ENCODE peak calls at places on chromosomes 5 and 9, in eight cellular contexts. One of them, this sample, is unnamed.

GRCh38 chr5:77563475-77563874 is 71.4 kb upstream of the WDR41 start:
- DNase-seq in activated naive CD8-positive, alpha-beta T cell treated with anti-CD3 and anti-CD28 coated beads, Interleukin-2, amount 50 U/mL, for 16 hours: no peak
- DNase-seq in HCEC 1CT: no peak
- DNase-seq in NAMALWA: no peak
- DNase-seq in AG10803: no peak
- DNase-seq in iPS-NIHi11: no peak
- DNase-seq in stimulated activated CD4-positive, alpha-beta T cell treated with anti-CD3 and anti-CD28 coated beads, TNF-alpha, amount 100 ng/mL, for 1 hour: no peak
- DNase-seq in GM12865: no peak
- DNase-seq in this sample: no peak

GRCh38 chr9:96762562-96762961 is 15.3 kb downstream of the ZNF510 start:
- DNase-seq in NAMALWA: no peak
- DNase-seq in stimulated activated CD4-positive, alpha-beta T cell treated with anti-CD3 and anti-CD28 coated beads, TNF-alpha, amount 100 ng/mL, for 1 hour: no peak
- DNase-seq in iPS-NIHi11: no peak
- DNase-seq in activated naive CD8-positive, alpha-beta T cell treated with anti-CD3 and anti-CD28 coated beads, Interleukin-2, amount 50 U/mL, for 16 hours: no peak
- DNase-seq in HCEC 1CT: no peak
- DNase-seq in GM12865: no peak
- DNase-seq in AG10803: no peak
- DNase-seq in this sample: no peak

GRCh38 chr9:110410926-110411325 is 73.3 kb upstream of the TXNDC8 start:
- DNase-seq in NAMALWA: no peak
- DNase-seq in AG10803: no peak
- DNase-seq in GM12865: no peak
- DNase-seq in iPS-NIHi11: no peak
- DNase-seq in activated naive CD8-positive, alpha-beta T cell treated with anti-CD3 and anti-CD28 coated beads, Interleukin-2, amount 50 U/mL, for 16 hours: no peak
- DNase-seq in stimulated activated CD4-positive, alpha-beta T cell treated with anti-CD3 and anti-CD28 coated beads, TNF-alpha, amount 100 ng/mL, for 1 hour: no peak
- DNase-seq in HCEC 1CT: no peak
- DNase-seq in this sample: no peak

GRCh38 chr5:431001-431710 is 11.8 kb upstream of the EXOC3 start:
- DNase-seq in NAMALWA: peak
- DNase-seq in GM12865: peak
- DNase-seq in HCEC 1CT: peak
- DNase-seq in activated naive CD8-positive, alpha-beta T cell treated with anti-CD3 and anti-CD28 coated beads, Interleukin-2, amount 50 U/mL, for 16 hours: peak
- DNase-seq in AG10803: peak
- DNase-seq in iPS-NIHi11: peak
- DNase-seq in stimulated activated CD4-positive, alpha-beta T cell treated with anti-CD3 and anti-CD28 coated beads, TNF-alpha, amount 100 ng/mL, for 1 hour: no peak
- DNase-seq in this sample: no peak

GRCh38 chr5:36066540-36067210 is at the start of gene UGT3A2:
- DNase-seq in GM12865: no peak
- DNase-seq in NAMALWA: no peak
- DNase-seq in AG10803: no peak
- DNase-seq in HCEC 1CT: no peak
- DNase-seq in iPS-NIHi11: peak
- DNase-seq in activated naive CD8-positive, alpha-beta T cell treated with anti-CD3 and anti-CD28 coated beads, Interleukin-2, amount 50 U/mL, for 16 hours: no peak
- DNase-seq in stimulated activated CD4-positive, alpha-beta T cell treated with anti-CD3 and anti-CD28 coated beads, TNF-alpha, amount 100 ng/mL, for 1 hour: no peak
- DNase-seq in this sample: no peak

GRCh38 chr9:104142799-104143553 is 48.9 kb downstream of the SMC2 start:
- DNase-seq in AG10803: no peak
- DNase-seq in NAMALWA: no peak
- DNase-seq in HCEC 1CT: no peak
- DNase-seq in stimulated activated CD4-positive, alpha-beta T cell treated with anti-CD3 and anti-CD28 coated beads, TNF-alpha, amount 100 ng/mL, for 1 hour: no peak
- DNase-seq in iPS-NIHi11: no peak
- DNase-seq in activated naive CD8-positive, alpha-beta T cell treated with anti-CD3 and anti-CD28 coated beads, Interleukin-2, amount 50 U/mL, for 16 hours: no peak
- DNase-seq in GM12865: no peak
- DNase-seq in this sample: no peak

GRCh38 chr5:97923496-97923895 is 740.4 kb upstream of the RIOK2 start:
- DNase-seq in HCEC 1CT: no peak
- DNase-seq in activated naive CD8-positive, alpha-beta T cell treated with anti-CD3 and anti-CD28 coated beads, Interleukin-2, amount 50 U/mL, for 16 hours: no peak
- DNase-seq in NAMALWA: no peak
- DNase-seq in GM12865: peak
- DNase-seq in iPS-NIHi11: no peak
- DNase-seq in stimulated activated CD4-positive, alpha-beta T cell treated with anti-CD3 and anti-CD28 coated beads, TNF-alpha, amount 100 ng/mL, for 1 hour: no peak
- DNase-seq in AG10803: no peak
- DNase-seq in this sample: no peak

GRCh38 chr5:135491552-135492318 is 39.6 kb upstream of the TIFAB start:
- DNase-seq in iPS-NIHi11: peak
- DNase-seq in GM12865: no peak
- DNase-seq in stimulated activated CD4-positive, alpha-beta T cell treated with anti-CD3 and anti-CD28 coated beads, TNF-alpha, amount 100 ng/mL, for 1 hour: no peak
- DNase-seq in AG10803: no peak
- DNase-seq in NAMALWA: no peak
- DNase-seq in HCEC 1CT: no peak
- DNase-seq in activated naive CD8-positive, alpha-beta T cell treated with anti-CD3 and anti-CD28 coated beads, Interleukin-2, amount 50 U/mL, for 16 hours: no peak
- DNase-seq in this sample: no peak

GRCh38 chr9:115650768-115651167 is 502.8 kb upstream of the PAPPA start:
- DNase-seq in stimulated activated CD4-positive, alpha-beta T cell treated with anti-CD3 and anti-CD28 coated beads, TNF-alpha, amount 100 ng/mL, for 1 hour: no peak
- DNase-seq in HCEC 1CT: peak
- DNase-seq in iPS-NIHi11: no peak
- DNase-seq in NAMALWA: no peak
- DNase-seq in GM12865: no peak
- DNase-seq in activated naive CD8-positive, alpha-beta T cell treated with anti-CD3 and anti-CD28 coated beads, Interleukin-2, amount 50 U/mL, for 16 hours: no peak
- DNase-seq in AG10803: peak
- DNase-seq in this sample: no peak

GRCh38 chr5:5273976-5274375 is 133.8 kb downstream of the ADAMTS16 start:
- DNase-seq in NAMALWA: no peak
- DNase-seq in AG10803: no peak
- DNase-seq in activated naive CD8-positive, alpha-beta T cell treated with anti-CD3 and anti-CD28 coated beads, Interleukin-2, amount 50 U/mL, for 16 hours: no peak
- DNase-seq in GM12865: no peak
- DNase-seq in iPS-NIHi11: no peak
- DNase-seq in HCEC 1CT: no peak
- DNase-seq in stimulated activated CD4-positive, alpha-beta T cell treated with anti-CD3 and anti-CD28 coated beads, TNF-alpha, amount 100 ng/mL, for 1 hour: no peak
- DNase-seq in this sample: no peak

GRCh38 chr5:176579323-176579722 is 30.2 kb downstream of the CDHR2 start:
- DNase-seq in iPS-NIHi11: no peak
- DNase-seq in activated naive CD8-positive, alpha-beta T cell treated with anti-CD3 and anti-CD28 coated beads, Interleukin-2, amount 50 U/mL, for 16 hours: no peak
- DNase-seq in stimulated activated CD4-positive, alpha-beta T cell treated with anti-CD3 and anti-CD28 coated beads, TNF-alpha, amount 100 ng/mL, for 1 hour: no peak
- DNase-seq in HCEC 1CT: peak
- DNase-seq in NAMALWA: no peak
- DNase-seq in AG10803: no peak
- DNase-seq in GM12865: no peak
- DNase-seq in this sample: no peak

GRCh38 chr9:113393281-113393680 is 7.8 kb downstream of the ALAD start:
- DNase-seq in stimulated activated CD4-positive, alpha-beta T cell treated with anti-CD3 and anti-CD28 coated beads, TNF-alpha, amount 100 ng/mL, for 1 hour: no peak
- DNase-seq in NAMALWA: no peak
- DNase-seq in AG10803: no peak
- DNase-seq in HCEC 1CT: no peak
- DNase-seq in GM12865: no peak
- DNase-seq in activated naive CD8-positive, alpha-beta T cell treated with anti-CD3 and anti-CD28 coated beads, Interleukin-2, amount 50 U/mL, for 16 hours: no peak
- DNase-seq in iPS-NIHi11: no peak
- DNase-seq in this sample: no peak

GRCh38 chr9:18002718-18003438 is 424.0 kb downstream of the SH3GL2 start:
- DNase-seq in GM12865: no peak
- DNase-seq in iPS-NIHi11: no peak
- DNase-seq in activated naive CD8-positive, alpha-beta T cell treated with anti-CD3 and anti-CD28 coated beads, Interleukin-2, amount 50 U/mL, for 16 hours: no peak
- DNase-seq in stimulated activated CD4-positive, alpha-beta T cell treated with anti-CD3 and anti-CD28 coated beads, TNF-alpha, amount 100 ng/mL, for 1 hour: no peak
- DNase-seq in HCEC 1CT: no peak
- DNase-seq in AG10803: no peak
- DNase-seq in NAMALWA: no peak
- DNase-seq in this sample: no peak

GRCh38 chr5:91955610-91956009 is 572.5 kb upstream of the ARRDC3 start:
- DNase-seq in iPS-NIHi11: no peak
- DNase-seq in HCEC 1CT: no peak
- DNase-seq in AG10803: no peak
- DNase-seq in stimulated activated CD4-positive, alpha-beta T cell treated with anti-CD3 and anti-CD28 coated beads, TNF-alpha, amount 100 ng/mL, for 1 hour: no peak
- DNase-seq in NAMALWA: peak
- DNase-seq in GM12865: no peak
- DNase-seq in activated naive CD8-positive, alpha-beta T cell treated with anti-CD3 and anti-CD28 coated beads, Interleukin-2, amount 50 U/mL, for 16 hours: no peak
- DNase-seq in this sample: no peak

GRCh38 chr5:180027449-180028089 is 44.0 kb downstream of the RNF130 start:
- DNase-seq in GM12865: no peak
- DNase-seq in iPS-NIHi11: no peak
- DNase-seq in stimulated activated CD4-positive, alpha-beta T cell treated with anti-CD3 and anti-CD28 coated beads, TNF-alpha, amount 100 ng/mL, for 1 hour: no peak
- DNase-seq in HCEC 1CT: no peak
- DNase-seq in NAMALWA: no peak
- DNase-seq in AG10803: no peak
- DNase-seq in activated naive CD8-positive, alpha-beta T cell treated with anti-CD3 and anti-CD28 coated beads, Interleukin-2, amount 50 U/mL, for 16 hours: no peak
- DNase-seq in this sample: no peak

GRCh38 chr9:130156672-130157071 is 15.5 kb upstream of the NCS1 start:
- DNase-seq in AG10803: no peak
- DNase-seq in NAMALWA: no peak
- DNase-seq in HCEC 1CT: no peak
- DNase-seq in GM12865: no peak
- DNase-seq in iPS-NIHi11: no peak
- DNase-seq in stimulated activated CD4-positive, alpha-beta T cell treated with anti-CD3 and anti-CD28 coated beads, TNF-alpha, amount 100 ng/mL, for 1 hour: no peak
- DNase-seq in activated naive CD8-positive, alpha-beta T cell treated with anti-CD3 and anti-CD28 coated beads, Interleukin-2, amount 50 U/mL, for 16 hours: no peak
- DNase-seq in this sample: no peak

GRCh38 chr5:169954786-169955185 is 25.5 kb downstream of the INSYN2B start:
- DNase-seq in HCEC 1CT: no peak
- DNase-seq in AG10803: no peak
- DNase-seq in GM12865: no peak
- DNase-seq in stimulated activated CD4-positive, alpha-beta T cell treated with anti-CD3 and anti-CD28 coated beads, TNF-alpha, amount 100 ng/mL, for 1 hour: no peak
- DNase-seq in activated naive CD8-positive, alpha-beta T cell treated with anti-CD3 and anti-CD28 coated beads, Interleukin-2, amount 50 U/mL, for 16 hours: no peak
- DNase-seq in NAMALWA: no peak
- DNase-seq in iPS-NIHi11: no peak
- DNase-seq in this sample: no peak

GRCh38 chr9:4102078-4102477 is 197.8 kb downstream of the GLIS3 start:
- DNase-seq in HCEC 1CT: no peak
- DNase-seq in GM12865: no peak
- DNase-seq in AG10803: no peak
- DNase-seq in stimulated activated CD4-positive, alpha-beta T cell treated with anti-CD3 and anti-CD28 coated beads, TNF-alpha, amount 100 ng/mL, for 1 hour: no peak
- DNase-seq in NAMALWA: no peak
- DNase-seq in iPS-NIHi11: no peak
- DNase-seq in activated naive CD8-positive, alpha-beta T cell treated with anti-CD3 and anti-CD28 coated beads, Interleukin-2, amount 50 U/mL, for 16 hours: no peak
- DNase-seq in this sample: no peak

GRCh38 chr5:134069553-134069952 is 44.9 kb upstream of the TCF7 start:
- DNase-seq in AG10803: no peak
- DNase-seq in HCEC 1CT: no peak
- DNase-seq in stimulated activated CD4-positive, alpha-beta T cell treated with anti-CD3 and anti-CD28 coated beads, TNF-alpha, amount 100 ng/mL, for 1 hour: no peak
- DNase-seq in NAMALWA: no peak
- DNase-seq in iPS-NIHi11: no peak
- DNase-seq in GM12865: no peak
- DNase-seq in activated naive CD8-positive, alpha-beta T cell treated with anti-CD3 and anti-CD28 coated beads, Interleukin-2, amount 50 U/mL, for 16 hours: no peak
- DNase-seq in this sample: no peak

GRCh38 chr5:135596788-135597187 is 18.0 kb upstream of the CXCL14 start:
- DNase-seq in GM12865: no peak
- DNase-seq in stimulated activated CD4-positive, alpha-beta T cell treated with anti-CD3 and anti-CD28 coated beads, TNF-alpha, amount 100 ng/mL, for 1 hour: no peak
- DNase-seq in HCEC 1CT: no peak
- DNase-seq in NAMALWA: no peak
- DNase-seq in AG10803: no peak
- DNase-seq in iPS-NIHi11: no peak
- DNase-seq in activated naive CD8-positive, alpha-beta T cell treated with anti-CD3 and anti-CD28 coated beads, Interleukin-2, amount 50 U/mL, for 16 hours: no peak
- DNase-seq in this sample: no peak

GRCh38 chr9:76159288-76159926 is 234.8 kb downstream of the RFK start:
- DNase-seq in stimulated activated CD4-positive, alpha-beta T cell treated with anti-CD3 and anti-CD28 coated beads, TNF-alpha, amount 100 ng/mL, for 1 hour: no peak
- DNase-seq in HCEC 1CT: no peak
- DNase-seq in AG10803: no peak
- DNase-seq in GM12865: no peak
- DNase-seq in NAMALWA: no peak
- DNase-seq in iPS-NIHi11: no peak
- DNase-seq in activated naive CD8-positive, alpha-beta T cell treated with anti-CD3 and anti-CD28 coated beads, Interleukin-2, amount 50 U/mL, for 16 hours: no peak
- DNase-seq in this sample: no peak

GRCh38 chr9:7756088-7756487 is 43.5 kb downstream of the DMAC1 start:
- DNase-seq in GM12865: peak
- DNase-seq in iPS-NIHi11: no peak
- DNase-seq in AG10803: no peak
- DNase-seq in HCEC 1CT: no peak
- DNase-seq in stimulated activated CD4-positive, alpha-beta T cell treated with anti-CD3 and anti-CD28 coated beads, TNF-alpha, amount 100 ng/mL, for 1 hour: no peak
- DNase-seq in NAMALWA: no peak
- DNase-seq in activated naive CD8-positive, alpha-beta T cell treated with anti-CD3 and anti-CD28 coated beads, Interleukin-2, amount 50 U/mL, for 16 hours: no peak
- DNase-seq in this sample: no peak

GRCh38 chr5:142568271-142568995 is 117.5 kb downstream of the FGF1 start:
- DNase-seq in AG10803: no peak
- DNase-seq in GM12865: no peak
- DNase-seq in activated naive CD8-positive, alpha-beta T cell treated with anti-CD3 and anti-CD28 coated beads, Interleukin-2, amount 50 U/mL, for 16 hours: no peak
- DNase-seq in stimulated activated CD4-positive, alpha-beta T cell treated with anti-CD3 and anti-CD28 coated beads, TNF-alpha, amount 100 ng/mL, for 1 hour: no peak
- DNase-seq in NAMALWA: no peak
- DNase-seq in HCEC 1CT: no peak
- DNase-seq in iPS-NIHi11: no peak
- DNase-seq in this sample: no peak

GRCh38 chr5:54671111-54671531 is 153.6 kb downstream of the SNX18 start:
- DNase-seq in HCEC 1CT: peak
- DNase-seq in AG10803: peak
- DNase-seq in activated naive CD8-positive, alpha-beta T cell treated with anti-CD3 and anti-CD28 coated beads, Interleukin-2, amount 50 U/mL, for 16 hours: no peak
- DNase-seq in iPS-NIHi11: no peak
- DNase-seq in NAMALWA: no peak
- DNase-seq in GM12865: peak
- DNase-seq in stimulated activated CD4-positive, alpha-beta T cell treated with anti-CD3 and anti-CD28 coated beads, TNF-alpha, amount 100 ng/mL, for 1 hour: no peak
- DNase-seq in this sample: no peak

GRCh38 chr5:149143470-149143869 is 2.2 kb downstream of the ABLIM3 start:
- DNase-seq in GM12865: no peak
- DNase-seq in HCEC 1CT: peak
- DNase-seq in iPS-NIHi11: no peak
- DNase-seq in AG10803: peak
- DNase-seq in stimulated activated CD4-positive, alpha-beta T cell treated with anti-CD3 and anti-CD28 coated beads, TNF-alpha, amount 100 ng/mL, for 1 hour: no peak
- DNase-seq in NAMALWA: no peak
- DNase-seq in activated naive CD8-positive, alpha-beta T cell treated with anti-CD3 and anti-CD28 coated beads, Interleukin-2, amount 50 U/mL, for 16 hours: no peak
- DNase-seq in this sample: no peak